ENCODE peak calls at places on chromosomes 6 and 20, in five cellular contexts. One of them, this sample, is unnamed.

GRCh38 chr6:150865406-150866146 is at the start of gene MTHFD1L:
- DNase-seq in NCI-H748 treated with DMSO at 0.1 percent for 48 hours: peak
- DNase-seq in GM10248: peak
- DNase-seq in ureter: peak
- DNase-seq in epithelial cell of esophagus: peak
- DNase-seq in this sample: peak

GRCh38 chr20:14902432-14903089 is 565.1 kb upstream of the FLRT3 start:
- DNase-seq in NCI-H748 treated with DMSO at 0.1 percent for 48 hours: no peak
- DNase-seq in GM10248: peak
- DNase-seq in ureter: no peak
- DNase-seq in epithelial cell of esophagus: no peak
- DNase-seq in this sample: no peak

GRCh38 chr6:81901589-81901988 is 149.1 kb upstream of the TENT5A start:
- DNase-seq in NCI-H748 treated with DMSO at 0.1 percent for 48 hours: no peak
- DNase-seq in GM10248: no peak
- DNase-seq in ureter: no peak
- DNase-seq in epithelial cell of esophagus: no peak
- DNase-seq in this sample: no peak

GRCh38 chr6:168949876-168950499 is 303.7 kb downstream of the THBS2 start:
- DNase-seq in NCI-H748 treated with DMSO at 0.1 percent for 48 hours: no peak
- DNase-seq in GM10248: no peak
- DNase-seq in ureter: no peak
- DNase-seq in epithelial cell of esophagus: no peak
- DNase-seq in this sample: no peak

GRCh38 chr6:156197513-156197912 is 579.7 kb upstream of the ARID1B start:
- DNase-seq in NCI-H748 treated with DMSO at 0.1 percent for 48 hours: no peak
- DNase-seq in GM10248: no peak
- DNase-seq in ureter: no peak
- DNase-seq in epithelial cell of esophagus: no peak
- DNase-seq in this sample: no peak

GRCh38 chr6:14001329-14002012 is 76.7 kb downstream of the RNF182 start:
- DNase-seq in NCI-H748 treated with DMSO at 0.1 percent for 48 hours: no peak
- DNase-seq in GM10248: no peak
- DNase-seq in ureter: no peak
- DNase-seq in epithelial cell of esophagus: peak
- DNase-seq in this sample: peak

GRCh38 chr6:117706504-117706903 is 31.2 kb downstream of the NUS1 start:
- DNase-seq in NCI-H748 treated with DMSO at 0.1 percent for 48 hours: no peak
- DNase-seq in GM10248: no peak
- DNase-seq in ureter: no peak
- DNase-seq in epithelial cell of esophagus: no peak
- DNase-seq in this sample: no peak

GRCh38 chr6:63272397-63272796 is 47.4 kb downstream of the LGSN start:
- DNase-seq in NCI-H748 treated with DMSO at 0.1 percent for 48 hours: peak
- DNase-seq in GM10248: peak
- DNase-seq in ureter: no peak
- DNase-seq in epithelial cell of esophagus: peak
- DNase-seq in this sample: peak

GRCh38 chr6:14542670-14543366 is 425.2 kb downstream of the CD83 start:
- DNase-seq in NCI-H748 treated with DMSO at 0.1 percent for 48 hours: no peak
- DNase-seq in GM10248: peak
- DNase-seq in ureter: no peak
- DNase-seq in epithelial cell of esophagus: peak
- DNase-seq in this sample: peak

GRCh38 chr6:111642463-111643158 is 36.9 kb upstream of the TRAF3IP2 start:
- DNase-seq in NCI-H748 treated with DMSO at 0.1 percent for 48 hours: peak
- DNase-seq in GM10248: peak
- DNase-seq in ureter: peak
- DNase-seq in epithelial cell of esophagus: peak
- DNase-seq in this sample: peak

GRCh38 chr6:151493495-151494234 is at the start of gene CCDC170:
- DNase-seq in NCI-H748 treated with DMSO at 0.1 percent for 48 hours: peak
- DNase-seq in GM10248: no peak
- DNase-seq in ureter: peak
- DNase-seq in epithelial cell of esophagus: no peak
- DNase-seq in this sample: peak

GRCh38 chr6:125904871-125905270 is 51.7 kb upstream of the HINT3 start:
- DNase-seq in NCI-H748 treated with DMSO at 0.1 percent for 48 hours: no peak
- DNase-seq in GM10248: peak
- DNase-seq in ureter: no peak
- DNase-seq in epithelial cell of esophagus: peak
- DNase-seq in this sample: no peak

GRCh38 chr6:90131614-90132423 is 164.8 kb downstream of the BACH2 start:
- DNase-seq in NCI-H748 treated with DMSO at 0.1 percent for 48 hours: no peak
- DNase-seq in GM10248: no peak
- DNase-seq in ureter: no peak
- DNase-seq in epithelial cell of esophagus: no peak
- DNase-seq in this sample: no peak

GRCh38 chr20:13141541-13141940 is 79.5 kb upstream of the ISM1 start:
- DNase-seq in NCI-H748 treated with DMSO at 0.1 percent for 48 hours: no peak
- DNase-seq in GM10248: no peak
- DNase-seq in ureter: no peak
- DNase-seq in epithelial cell of esophagus: no peak
- DNase-seq in this sample: no peak

GRCh38 chr6:101391772-101392560 is 1.5 kb upstream of the GRIK2 start:
- DNase-seq in NCI-H748 treated with DMSO at 0.1 percent for 48 hours: peak
- DNase-seq in GM10248: no peak
- DNase-seq in ureter: no peak
- DNase-seq in epithelial cell of esophagus: peak
- DNase-seq in this sample: peak

GRCh38 chr6:159842035-159842434 is 42.0 kb downstream of the PNLDC1 start:
- DNase-seq in NCI-H748 treated with DMSO at 0.1 percent for 48 hours: no peak
- DNase-seq in GM10248: no peak
- DNase-seq in ureter: no peak
- DNase-seq in epithelial cell of esophagus: no peak
- DNase-seq in this sample: no peak

GRCh38 chr6:50362706-50363105 is 313.0 kb upstream of the DEFB112 start:
- DNase-seq in NCI-H748 treated with DMSO at 0.1 percent for 48 hours: no peak
- DNase-seq in GM10248: no peak
- DNase-seq in ureter: no peak
- DNase-seq in epithelial cell of esophagus: peak
- DNase-seq in this sample: no peak

GRCh38 chr6:56343295-56343694 is 95.9 kb upstream of the COL21A1 start:
- DNase-seq in NCI-H748 treated with DMSO at 0.1 percent for 48 hours: no peak
- DNase-seq in GM10248: no peak
- DNase-seq in ureter: no peak
- DNase-seq in epithelial cell of esophagus: no peak
- DNase-seq in this sample: no peak

GRCh38 chr6:79301290-79301689 is 66.8 kb upstream of the HMGN3 start:
- DNase-seq in NCI-H748 treated with DMSO at 0.1 percent for 48 hours: no peak
- DNase-seq in GM10248: no peak
- DNase-seq in ureter: no peak
- DNase-seq in epithelial cell of esophagus: peak
- DNase-seq in this sample: no peak

GRCh38 chr6:30511147-30511546 is 21.8 kb downstream of the HLA-E start:
- DNase-seq in NCI-H748 treated with DMSO at 0.1 percent for 48 hours: no peak
- DNase-seq in GM10248: no peak
- DNase-seq in ureter: no peak
- DNase-seq in epithelial cell of esophagus: no peak
- DNase-seq in this sample: no peak

GRCh38 chr20:43389231-43389630 is 68.5 kb upstream of the SRSF6 start:
- DNase-seq in NCI-H748 treated with DMSO at 0.1 percent for 48 hours: no peak
- DNase-seq in GM10248: no peak
- DNase-seq in ureter: no peak
- DNase-seq in epithelial cell of esophagus: no peak
- DNase-seq in this sample: no peak

GRCh38 chr6:136225496-136225895 is 24.6 kb downstream of the MTFR2 start:
- DNase-seq in NCI-H748 treated with DMSO at 0.1 percent for 48 hours: no peak
- DNase-seq in GM10248: no peak
- DNase-seq in ureter: no peak
- DNase-seq in epithelial cell of esophagus: peak
- DNase-seq in this sample: no peak

GRCh38 chr20:53869466-53870258 is 200.7 kb downstream of the BCAS1 start:
- DNase-seq in NCI-H748 treated with DMSO at 0.1 percent for 48 hours: no peak
- DNase-seq in GM10248: peak
- DNase-seq in ureter: peak
- DNase-seq in epithelial cell of esophagus: peak
- DNase-seq in this sample: peak

GRCh38 chr6:145028144-145028818 is 707.0 kb downstream of the EPM2A start:
- DNase-seq in NCI-H748 treated with DMSO at 0.1 percent for 48 hours: peak
- DNase-seq in GM10248: peak
- DNase-seq in ureter: no peak
- DNase-seq in epithelial cell of esophagus: peak
- DNase-seq in this sample: peak

GRCh38 chr6:20741490-20741889 is 207.2 kb downstream of the CDKAL1 start:
- DNase-seq in NCI-H748 treated with DMSO at 0.1 percent for 48 hours: no peak
- DNase-seq in GM10248: no peak
- DNase-seq in ureter: no peak
- DNase-seq in epithelial cell of esophagus: no peak
- DNase-seq in this sample: no peak